ENCODE peak calls at places on chromosomes 1 and 21, in five cellular contexts. C is AG09309, B is HFFc6, E is PC-3, A is B cell. Q is an unnamed sample.

GRCh38 chr1:218164930-218165686 is 120.0 kb upstream of the RRP15 start:
- DNase-seq in C (no peak), B (no peak), E (peak), A (peak), Q (peak)

GRCh38 chr1:53643881-53644390 is 95.0 kb downstream of the GLIS1 start:
- DNase-seq in C (no peak), B (no peak), E (no peak), A (no peak), Q (no peak)

GRCh38 chr1:201714542-201715276 is 114.2 kb upstream of the IPO9 start:
- DNase-seq in C (peak), B (peak), E (peak), A (no peak), Q (no peak)

GRCh38 chr1:33140153-33141149 is 41.4 kb downstream of the TRIM62 start:
- DNase-seq in C (no peak), B (no peak), E (peak), A (no peak), Q (no peak)

GRCh38 chr1:3015744-3016143 is 5.5 kb upstream of the ACTRT2 start:
- DNase-seq in C (no peak), B (no peak), E (no peak), A (no peak), Q (no peak)

GRCh38 chr1:198656500-198656932 is 17.7 kb downstream of the PTPRC start:
- DNase-seq in C (no peak), B (peak), E (peak), A (no peak), Q (no peak)

GRCh38 chr1:100506221-100506620 is 31.7 kb upstream of the GPR88 start:
- DNase-seq in C (no peak), B (no peak), E (no peak), A (no peak), Q (no peak)

GRCh38 chr1:72229893-72230292 is 52.4 kb downstream of the NEGR1 start:
- DNase-seq in C (no peak), B (peak), E (peak), A (no peak), Q (no peak)

GRCh38 chr1:19096036-19096833 is 113.8 kb downstream of the UBR4 start:
- DNase-seq in C (no peak), B (no peak), E (peak), A (no peak), Q (no peak)

GRCh38 chr1:25848531-25848930 is 10.7 kb downstream of the AUNIP start:
- DNase-seq in C (no peak), B (no peak), E (no peak), A (no peak), Q (no peak)

GRCh38 chr1:81803423-81804103 is 2.8 kb downstream of the ADGRL2 start:
- DNase-seq in C (no peak), B (no peak), E (no peak), A (no peak), Q (no peak)

GRCh38 chr1:62746809-62747138 is 37.2 kb upstream of the ATG4C start:
- DNase-seq in C (no peak), B (no peak), E (no peak), A (no peak), Q (no peak)
- TF ChIP-seq CTCF in C (no peak), B (peak), E (no peak), A (peak), Q (no peak)

GRCh38 chr1:228140724-228141081 is 624 bp downstream of the GUK1 start:
- DNase-seq in C (no peak), B (no peak), E (no peak), A (no peak), Q (peak)

GRCh38 chr1:228139406-228139930 is 611 bp upstream of the GUK1 start:
- DNase-seq in C (no peak), B (no peak), E (no peak), A (no peak), Q (no peak)

GRCh38 chr1:228141871-228142615 is 2.0 kb downstream of the GUK1 start:
- DNase-seq in C (no peak), B (no peak), E (peak), A (peak), Q (no peak)

GRCh38 chr1:228141082-228141870 is 1.2 kb downstream of the GUK1 start:
- DNase-seq in C (no peak), B (no peak), E (peak), A (peak), Q (peak)

DNA sequence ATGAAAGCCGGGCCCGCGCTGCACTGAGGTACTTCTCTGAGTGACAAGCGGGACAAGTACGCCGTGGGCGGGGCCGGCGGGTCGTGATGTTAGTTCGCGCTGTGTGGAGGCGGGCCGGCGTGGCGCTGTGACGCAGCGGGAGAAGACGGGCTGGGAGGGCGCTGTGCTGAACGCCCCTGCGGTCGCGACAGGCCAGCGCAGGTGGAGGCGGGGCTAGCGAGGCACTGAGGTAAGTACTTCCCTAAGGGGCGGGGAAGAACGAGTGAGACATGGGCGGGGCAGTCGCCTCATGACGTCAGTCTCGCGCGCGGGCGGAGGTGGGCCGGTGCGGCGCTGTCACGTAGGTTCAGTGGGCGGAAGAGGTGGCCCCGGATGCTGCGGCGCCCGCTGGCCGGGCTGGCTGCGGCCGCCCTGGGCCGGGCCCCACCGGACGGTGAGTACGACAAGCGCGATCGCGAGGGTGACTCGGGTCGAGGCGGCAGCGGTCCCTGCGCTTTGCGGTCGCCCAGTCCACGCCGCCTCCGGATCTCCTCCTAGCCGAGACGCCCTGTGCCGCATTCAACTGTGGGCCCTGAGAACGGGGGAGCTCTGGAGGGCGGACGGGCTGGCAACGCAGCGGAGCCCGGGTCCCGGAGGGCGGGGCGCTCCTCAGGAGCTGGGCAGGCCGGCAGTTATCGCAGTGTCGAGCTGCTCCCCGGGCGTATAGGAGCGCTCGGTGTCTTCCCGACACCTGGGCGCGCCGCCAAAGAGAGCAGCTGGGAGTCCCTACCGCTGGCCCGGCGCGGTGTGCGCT is at the start of gene GUK1:
- DNase-seq in C (peak), B (peak), E (peak), A (peak), Q (peak)
- TF ChIP-seq CTCF in C (peak), B (peak), E (peak), A (no peak), Q (peak)

GRCh38 chr1:203462878-203463277 is 12.7 kb upstream of the PRELP start:
- DNase-seq in C (peak), B (peak), E (peak), A (no peak), Q (no peak)

GRCh38 chr1:203464743-203465142 is 10.9 kb upstream of the PRELP start:
- DNase-seq in C (no peak), B (no peak), E (no peak), A (no peak), Q (no peak)

GRCh38 chr1:203464226-203464625 is 11.4 kb upstream of the PRELP start:
- DNase-seq in C (no peak), B (no peak), E (peak), A (no peak), Q (no peak)

GRCh38 chr1:203462143-203462542 is 13.5 kb upstream of the PRELP start:
- DNase-seq in C (no peak), B (no peak), E (no peak), A (no peak), Q (no peak)

GRCh38 chr1:203463469-203464062 is 12.0 kb upstream of the PRELP start:
- DNase-seq in C (no peak), B (peak), E (peak), A (no peak), Q (no peak)
- TF ChIP-seq CTCF in C (peak), B (peak), E (peak), A (no peak), Q (no peak)

GRCh38 chr21:43940672-43941071 is 71.4 kb upstream of the TRAPPC10 start:
- DNase-seq in C (no peak), B (no peak), E (no peak), A (no peak), Q (no peak)

GRCh38 chr21:43938751-43939442 is 73.2 kb upstream of the TRAPPC10 start:
- DNase-seq in C (no peak), B (no peak), E (peak), A (peak), Q (peak)

GRCh38 chr21:43937898-43938309 is 72.9 kb downstream of the AGPAT3 start:
- DNase-seq in C (no peak), B (no peak), E (no peak), A (peak), Q (peak)

GRCh38 chr21:43940329-43940653 is 71.8 kb upstream of the TRAPPC10 start:
- DNase-seq in C (no peak), B (no peak), E (no peak), A (no peak), Q (no peak)

GRCh38 chr21:43939443-43940328 is 72.4 kb upstream of the TRAPPC10 start:
- DNase-seq in C (no peak), B (no peak), E (no peak), A (no peak), Q (no peak)
- TF ChIP-seq CTCF in C (no peak), B (no peak), E (no peak), A (peak), Q (no peak)

Q was measured in GM10248.